ENCODE peak calls at places on chromosomes 2 and 18, in four cellular contexts. One of them, this sample, is unnamed.

GRCh38 chr2:86807462-86808275 is 17.0 kb upstream of the CD8A start:
- DNase-seq in activated CD8-positive, alpha-beta memory T cell treated with anti-CD3 and anti-CD28 coated beads for 48 hours: peak; percentile 64
- DNase-seq in myocyte: peak; percentile 17
- DNase-seq in nephron progenitor cell: peak; percentile 60
- DNase-seq in this sample: peak; percentile 49

GRCh38 chr2:2324565-2325101 is 6.4 kb downstream of the MYT1L start:
- DNase-seq in activated CD8-positive, alpha-beta memory T cell treated with anti-CD3 and anti-CD28 coated beads for 48 hours: no peak
- DNase-seq in myocyte: no peak
- DNase-seq in nephron progenitor cell: peak; percentile 18
- DNase-seq in this sample: no peak

GRCh38 chr2:234971494-234971893 is 19.7 kb downstream of the SH3BP4 start:
- DNase-seq in activated CD8-positive, alpha-beta memory T cell treated with anti-CD3 and anti-CD28 coated beads for 48 hours: no peak
- DNase-seq in myocyte: no peak
- DNase-seq in nephron progenitor cell: no peak
- DNase-seq in this sample: no peak

GRCh38 chr2:43648979-43649701 is 12.1 kb downstream of the PLEKHH2 start:
- DNase-seq in activated CD8-positive, alpha-beta memory T cell treated with anti-CD3 and anti-CD28 coated beads for 48 hours: no peak
- DNase-seq in myocyte: peak; percentile 8
- DNase-seq in nephron progenitor cell: no peak
- DNase-seq in this sample: no peak

GRCh38 chr18:43405097-43405496 is 127.8 kb upstream of the SYT4 start:
- DNase-seq in activated CD8-positive, alpha-beta memory T cell treated with anti-CD3 and anti-CD28 coated beads for 48 hours: no peak
- DNase-seq in myocyte: peak; percentile 15
- DNase-seq in nephron progenitor cell: no peak
- DNase-seq in this sample: no peak

GRCh38 chr18:13893418-13893760 is 21.9 kb downstream of the MC2R start:
- DNase-seq in activated CD8-positive, alpha-beta memory T cell treated with anti-CD3 and anti-CD28 coated beads for 48 hours: no peak
- DNase-seq in myocyte: peak; percentile 59
- DNase-seq in nephron progenitor cell: no peak
- DNase-seq in this sample: no peak

GRCh38 chr18:49869354-49869753 is 56.0 kb upstream of the ACAA2 start:
- DNase-seq in activated CD8-positive, alpha-beta memory T cell treated with anti-CD3 and anti-CD28 coated beads for 48 hours: no peak
- DNase-seq in myocyte: no peak
- DNase-seq in nephron progenitor cell: no peak
- DNase-seq in this sample: no peak

GRCh38 chr2:202831241-202831997 is 40.1 kb downstream of the ICA1L start:
- DNase-seq in activated CD8-positive, alpha-beta memory T cell treated with anti-CD3 and anti-CD28 coated beads for 48 hours: peak; percentile 6
- DNase-seq in myocyte: peak; percentile 70
- DNase-seq in nephron progenitor cell: peak; percentile 16
- DNase-seq in this sample: peak; percentile 41

GRCh38 chr2:217055624-217056023 is 195.8 kb upstream of the TNP1 start:
- DNase-seq in activated CD8-positive, alpha-beta memory T cell treated with anti-CD3 and anti-CD28 coated beads for 48 hours: no peak
- DNase-seq in myocyte: no peak
- DNase-seq in nephron progenitor cell: no peak
- DNase-seq in this sample: no peak

GRCh38 chr2:212892193-212892592 is 259.2 kb downstream of the IKZF2 start:
- DNase-seq in activated CD8-positive, alpha-beta memory T cell treated with anti-CD3 and anti-CD28 coated beads for 48 hours: no peak
- DNase-seq in myocyte: peak; percentile 53
- DNase-seq in nephron progenitor cell: no peak
- DNase-seq in this sample: peak; percentile 28

GRCh38 chr2:134818321-134818720 is 20.1 kb upstream of the ACMSD start:
- DNase-seq in activated CD8-positive, alpha-beta memory T cell treated with anti-CD3 and anti-CD28 coated beads for 48 hours: no peak
- DNase-seq in myocyte: no peak
- DNase-seq in nephron progenitor cell: no peak
- DNase-seq in this sample: no peak

GRCh38 chr18:9475643-9476580 is 599 bp downstream of the RALBP1 start:
- DNase-seq in activated CD8-positive, alpha-beta memory T cell treated with anti-CD3 and anti-CD28 coated beads for 48 hours: peak; percentile 42
- DNase-seq in myocyte: peak; percentile 21
- DNase-seq in nephron progenitor cell: no peak
- DNase-seq in this sample: no peak

GRCh38 chr2:165144315-165144714 is 59.5 kb downstream of the SCN3A start:
- DNase-seq in activated CD8-positive, alpha-beta memory T cell treated with anti-CD3 and anti-CD28 coated beads for 48 hours: no peak
- DNase-seq in myocyte: peak; percentile 14
- DNase-seq in nephron progenitor cell: no peak
- DNase-seq in this sample: no peak

GRCh38 chr18:61549889-61550288 is 216.7 kb downstream of the CDH20 start:
- DNase-seq in activated CD8-positive, alpha-beta memory T cell treated with anti-CD3 and anti-CD28 coated beads for 48 hours: no peak
- DNase-seq in myocyte: no peak
- DNase-seq in nephron progenitor cell: no peak
- DNase-seq in this sample: no peak

GRCh38 chr2:178297091-178297411 is 102.7 kb downstream of the OSBPL6 start:
- DNase-seq in activated CD8-positive, alpha-beta memory T cell treated with anti-CD3 and anti-CD28 coated beads for 48 hours: no peak
- DNase-seq in myocyte: no peak
- DNase-seq in nephron progenitor cell: no peak
- DNase-seq in this sample: no peak

GRCh38 chr2:206442854-206443734 is at the start of gene ADAM23:
- DNase-seq in activated CD8-positive, alpha-beta memory T cell treated with anti-CD3 and anti-CD28 coated beads for 48 hours: no peak
- DNase-seq in myocyte: peak; percentile 67
- DNase-seq in nephron progenitor cell: peak; percentile 80
- DNase-seq in this sample: peak; percentile 63

GRCh38 chr2:9002637-9003365 is 683 bp downstream of the MBOAT2 start:
- DNase-seq in activated CD8-positive, alpha-beta memory T cell treated with anti-CD3 and anti-CD28 coated beads for 48 hours: no peak
- DNase-seq in myocyte: no peak
- DNase-seq in nephron progenitor cell: peak; percentile 57
- DNase-seq in this sample: peak; percentile 34

GRCh38 chr2:218074031-218074430 is 5.0 kb downstream of the RUFY4 start:
- DNase-seq in activated CD8-positive, alpha-beta memory T cell treated with anti-CD3 and anti-CD28 coated beads for 48 hours: no peak
- DNase-seq in myocyte: peak; percentile 26
- DNase-seq in nephron progenitor cell: peak; percentile 65
- DNase-seq in this sample: peak; percentile 66

GRCh38 chr2:10281891-10282290 is 20.8 kb upstream of the HPCAL1 start:
- DNase-seq in activated CD8-positive, alpha-beta memory T cell treated with anti-CD3 and anti-CD28 coated beads for 48 hours: no peak
- DNase-seq in myocyte: no peak
- DNase-seq in nephron progenitor cell: no peak
- DNase-seq in this sample: no peak

GRCh38 chr2:74391209-74391579 is 11.1 kb upstream of the DCTN1 start:
- DNase-seq in activated CD8-positive, alpha-beta memory T cell treated with anti-CD3 and anti-CD28 coated beads for 48 hours: no peak
- DNase-seq in myocyte: peak; percentile 22
- DNase-seq in nephron progenitor cell: no peak
- DNase-seq in this sample: no peak

GRCh38 chr2:52127527-52127926 is 1095.6 kb upstream of the NRXN1 start:
- DNase-seq in activated CD8-positive, alpha-beta memory T cell treated with anti-CD3 and anti-CD28 coated beads for 48 hours: no peak
- DNase-seq in myocyte: no peak
- DNase-seq in nephron progenitor cell: no peak
- DNase-seq in this sample: no peak

GRCh38 chr2:144519597-144519933 is 354 bp downstream of the ZEB2 start:
- DNase-seq in activated CD8-positive, alpha-beta memory T cell treated with anti-CD3 and anti-CD28 coated beads for 48 hours: no peak
- DNase-seq in myocyte: no peak
- DNase-seq in nephron progenitor cell: no peak
- DNase-seq in this sample: no peak

GRCh38 chr2:3198119-3198518 is 179.5 kb downstream of the EIPR1 start:
- DNase-seq in activated CD8-positive, alpha-beta memory T cell treated with anti-CD3 and anti-CD28 coated beads for 48 hours: no peak
- DNase-seq in myocyte: no peak
- DNase-seq in nephron progenitor cell: peak; percentile 23
- DNase-seq in this sample: peak; percentile 28

GRCh38 chr2:16653083-16653375 is 12.6 kb downstream of the CYRIA start:
- DNase-seq in activated CD8-positive, alpha-beta memory T cell treated with anti-CD3 and anti-CD28 coated beads for 48 hours: no peak
- DNase-seq in myocyte: no peak
- DNase-seq in nephron progenitor cell: no peak
- DNase-seq in this sample: no peak

GRCh38 chr2:86543335-86543734 is 19.9 kb downstream of the CHMP3 start:
- DNase-seq in activated CD8-positive, alpha-beta memory T cell treated with anti-CD3 and anti-CD28 coated beads for 48 hours: no peak
- DNase-seq in myocyte: no peak
- DNase-seq in nephron progenitor cell: no peak
- DNase-seq in this sample: no peak

GRCh38 chr18:49640741-49641140 is 78.9 kb downstream of the LIPG start:
- DNase-seq in activated CD8-positive, alpha-beta memory T cell treated with anti-CD3 and anti-CD28 coated beads for 48 hours: no peak
- DNase-seq in myocyte: no peak
- DNase-seq in nephron progenitor cell: no peak
- DNase-seq in this sample: no peak

GRCh38 chr2:86069091-86069685 is 36.5 kb downstream of the POLR1A start:
- DNase-seq in activated CD8-positive, alpha-beta memory T cell treated with anti-CD3 and anti-CD28 coated beads for 48 hours: no peak
- DNase-seq in myocyte: peak; percentile 97
- DNase-seq in nephron progenitor cell: no peak
- DNase-seq in this sample: no peak

GRCh38 chr2:126864861-126865260 is 33.8 kb upstream of the TEX51 start:
- DNase-seq in activated CD8-positive, alpha-beta memory T cell treated with anti-CD3 and anti-CD28 coated beads for 48 hours: no peak
- DNase-seq in myocyte: no peak
- DNase-seq in nephron progenitor cell: no peak
- DNase-seq in this sample: no peak

GRCh38 chr2:127080941-127081769 is 25.8 kb downstream of the BIN1 start:
- DNase-seq in activated CD8-positive, alpha-beta memory T cell treated with anti-CD3 and anti-CD28 coated beads for 48 hours: peak; percentile 54
- DNase-seq in myocyte: peak; percentile 96
- DNase-seq in nephron progenitor cell: no peak
- DNase-seq in this sample: no peak

GRCh38 chr2:54560146-54560881 is 104.2 kb downstream of the SPTBN1 start:
- DNase-seq in activated CD8-positive, alpha-beta memory T cell treated with anti-CD3 and anti-CD28 coated beads for 48 hours: no peak
- DNase-seq in myocyte: peak; percentile 49
- DNase-seq in nephron progenitor cell: peak; percentile 25
- DNase-seq in this sample: peak; percentile 24

GRCh38 chr2:96225016-96225533 is 16.4 kb upstream of the STARD7 start:
- DNase-seq in activated CD8-positive, alpha-beta memory T cell treated with anti-CD3 and anti-CD28 coated beads for 48 hours: no peak
- DNase-seq in myocyte: no peak
- DNase-seq in nephron progenitor cell: no peak
- DNase-seq in this sample: no peak

GRCh38 chr2:160294339-160294803 is 94.3 kb upstream of the ITGB6 start:
- DNase-seq in activated CD8-positive, alpha-beta memory T cell treated with anti-CD3 and anti-CD28 coated beads for 48 hours: no peak
- DNase-seq in myocyte: peak; percentile 82
- DNase-seq in nephron progenitor cell: no peak
- DNase-seq in this sample: no peak

This sample was measured in endothelial cell.